ENCODE peak calls at places on chromosomes 13 and 19, in six cellular contexts. A is left colon; P is iPS-NIHi11; Y is stimulated activated CD8-positive, alpha-beta memory T cell treated with anti-CD3 and anti-CD28 coated beads, Interleukin-7, amount 100 ng/mL, for 1 hour; V is HEK293T; M is kidney glomerular epithelial cell. U is an unnamed sample.

GRCh38 chr19:55261671-55262126 is 2.9 kb upstream of the PPP6R1 start:
- DNase-seq in A (no peak), P (peak), Y (no peak), V (no peak), M (no peak), U (no peak)

GRCh38 chr19:17866312-17867012 is 5.3 kb upstream of the SLC5A5 start:
- DNase-seq in A (no peak), P (no peak), Y (no peak), V (no peak), M (no peak), U (no peak)

GRCh38 chr19:34171539-34171876 is 796 bp upstream of the LSM14A start:
- DNase-seq in A (no peak), P (no peak), Y (no peak), V (no peak), M (no peak), U (no peak)

GRCh38 chr13:28574617-28575142 is 79.8 kb upstream of the FLT1 start:
- DNase-seq in A (peak), P (no peak), Y (no peak), V (no peak), M (peak), U (peak)

GRCh38 chr13:37412271-37412683 is 186.3 kb downstream of the POSTN start:
- DNase-seq in A (no peak), P (no peak), Y (no peak), V (no peak), M (no peak), U (no peak)

GRCh38 chr19:17305211-17305516 is 508 bp upstream of the MRPL34 start:
- DNase-seq in A (no peak), P (no peak), Y (no peak), V (no peak), M (no peak), U (no peak)

GRCh38 chr19:827710-828321 is at the start of gene AZU1:
- DNase-seq in A (peak), P (no peak), Y (no peak), V (no peak), M (no peak), U (no peak)

GRCh38 chr13:113397606-113398425 is 33.9 kb upstream of the GRTP1 start:
- DNase-seq in A (no peak), P (no peak), Y (no peak), V (no peak), M (no peak), U (no peak)

GRCh38 chr19:43895727-43896126 is 39.4 kb downstream of the ZNF45 start:
- DNase-seq in A (no peak), P (no peak), Y (no peak), V (no peak), M (no peak), U (no peak)

GRCh38 chr13:93818345-93818744 is 591.7 kb downstream of the GPC6 start:
- DNase-seq in A (no peak), P (no peak), Y (no peak), V (no peak), M (no peak), U (no peak)

GRCh38 chr19:30402790-30403189 is 30.6 kb downstream of the ZNF536 start:
- DNase-seq in A (no peak), P (peak), Y (no peak), V (no peak), M (no peak), U (no peak)

GRCh38 chr19:47437500-47437899 is 18.2 kb upstream of the MEIS3 start:
- DNase-seq in A (no peak), P (no peak), Y (no peak), V (no peak), M (no peak), U (no peak)

GRCh38 chr19:12695090-12695489 is 1.3 kb downstream of the FBXW9 start:
- DNase-seq in A (no peak), P (no peak), Y (no peak), V (no peak), M (no peak), U (no peak)

GRCh38 chr19:49224856-49225255 is 67.3 kb downstream of the TRPM4 start:
- DNase-seq in A (peak), P (peak), Y (no peak), V (peak), M (peak), U (no peak)

GRCh38 chr19:16645140-16645539 is 14.8 kb downstream of the SMIM7 start:
- DNase-seq in A (no peak), P (no peak), Y (no peak), V (no peak), M (no peak), U (no peak)

GRCh38 chr13:62185631-62186256 is 770.1 kb upstream of the PCDH20 start:
- DNase-seq in A (no peak), P (peak), Y (no peak), V (no peak), M (no peak), U (no peak)

GRCh38 chr13:70249332-70250064 is 141.2 kb upstream of the KLHL1 start:
- DNase-seq in A (no peak), P (peak), Y (no peak), V (no peak), M (peak), U (no peak)

GRCh38 chr13:30718661-30719520 is 16.5 kb upstream of the ALOX5AP start:
- DNase-seq in A (no peak), P (no peak), Y (no peak), V (no peak), M (peak), U (no peak)

GRCh38 chr13:69946443-69946955 is 161.1 kb upstream of the ATXN8OS start:
- DNase-seq in A (no peak), P (no peak), Y (no peak), V (no peak), M (peak), U (no peak)

GRCh38 chr13:27822258-27822872 is 30.1 kb downstream of the GSX1 start:
- DNase-seq in A (no peak), P (no peak), Y (no peak), V (no peak), M (no peak), U (no peak)

U was measured in erythroblast.